ENCODE peak calls at places on chromosomes 2 and 18, in five cellular contexts. One of them, this sample, is unnamed.

GRCh38 chr2:238154570-238154969 is 4.2 kb upstream of the ERFE start:
- DNase-seq in mucosa of gallbladder: no peak
- DNase-seq in caudate nucleus: no peak
- DNase-seq in midbrain: no peak
- DNase-seq in stimulated activated CD8-positive, alpha-beta memory T cell treated with anti-CD3 and anti-CD28 coated beads, Interleukin-15, amount 100 ng/mL, for 1 hour: no peak
- DNase-seq in this sample: no peak

GRCh38 chr2:26493631-26494030 is 15.7 kb upstream of the OTOF start:
- DNase-seq in mucosa of gallbladder: no peak
- DNase-seq in caudate nucleus: no peak
- DNase-seq in midbrain: no peak
- DNase-seq in stimulated activated CD8-positive, alpha-beta memory T cell treated with anti-CD3 and anti-CD28 coated beads, Interleukin-15, amount 100 ng/mL, for 1 hour: no peak
- DNase-seq in this sample: no peak

GRCh38 chr18:6557470-6558245 is 142.9 kb upstream of the L3MBTL4 start:
- DNase-seq in mucosa of gallbladder: no peak
- DNase-seq in caudate nucleus: no peak
- DNase-seq in midbrain: no peak
- DNase-seq in stimulated activated CD8-positive, alpha-beta memory T cell treated with anti-CD3 and anti-CD28 coated beads, Interleukin-15, amount 100 ng/mL, for 1 hour: no peak
- DNase-seq in this sample: no peak

GRCh38 chr2:230934291-230935131 is 9.5 kb upstream of the GPR55 start:
- DNase-seq in mucosa of gallbladder: no peak
- DNase-seq in caudate nucleus: no peak
- DNase-seq in midbrain: no peak
- DNase-seq in stimulated activated CD8-positive, alpha-beta memory T cell treated with anti-CD3 and anti-CD28 coated beads, Interleukin-15, amount 100 ng/mL, for 1 hour: no peak
- DNase-seq in this sample: no peak

GRCh38 chr2:106261871-106262321 is 67.8 kb upstream of the UXS1 start:
- DNase-seq in mucosa of gallbladder: no peak
- DNase-seq in caudate nucleus: no peak
- DNase-seq in midbrain: no peak
- DNase-seq in stimulated activated CD8-positive, alpha-beta memory T cell treated with anti-CD3 and anti-CD28 coated beads, Interleukin-15, amount 100 ng/mL, for 1 hour: no peak
- DNase-seq in this sample: no peak

GRCh38 chr2:129934044-129934822 is 45.2 kb upstream of the RAB6C start:
- DNase-seq in mucosa of gallbladder: no peak
- DNase-seq in caudate nucleus: no peak
- DNase-seq in midbrain: no peak
- DNase-seq in stimulated activated CD8-positive, alpha-beta memory T cell treated with anti-CD3 and anti-CD28 coated beads, Interleukin-15, amount 100 ng/mL, for 1 hour: no peak
- DNase-seq in this sample: no peak

GRCh38 chr18:48634975-48635374 is 96.1 kb downstream of the CTIF start:
- DNase-seq in mucosa of gallbladder: no peak
- DNase-seq in caudate nucleus: no peak
- DNase-seq in midbrain: no peak
- DNase-seq in stimulated activated CD8-positive, alpha-beta memory T cell treated with anti-CD3 and anti-CD28 coated beads, Interleukin-15, amount 100 ng/mL, for 1 hour: no peak
- DNase-seq in this sample: no peak

GRCh38 chr18:22214731-22215528 is 45.5 kb downstream of the GATA6 start:
- DNase-seq in mucosa of gallbladder: no peak
- DNase-seq in caudate nucleus: no peak
- DNase-seq in midbrain: no peak
- DNase-seq in stimulated activated CD8-positive, alpha-beta memory T cell treated with anti-CD3 and anti-CD28 coated beads, Interleukin-15, amount 100 ng/mL, for 1 hour: no peak
- DNase-seq in this sample: no peak

GRCh38 chr2:239729681-239730566 is 295.2 kb downstream of the NDUFA10 start:
- DNase-seq in mucosa of gallbladder: no peak
- DNase-seq in caudate nucleus: no peak
- DNase-seq in midbrain: no peak
- DNase-seq in stimulated activated CD8-positive, alpha-beta memory T cell treated with anti-CD3 and anti-CD28 coated beads, Interleukin-15, amount 100 ng/mL, for 1 hour: no peak
- DNase-seq in this sample: no peak

GRCh38 chr2:8578335-8579244 is 103.3 kb upstream of the ID2 start:
- DNase-seq in mucosa of gallbladder: no peak
- DNase-seq in caudate nucleus: no peak
- DNase-seq in midbrain: no peak
- DNase-seq in stimulated activated CD8-positive, alpha-beta memory T cell treated with anti-CD3 and anti-CD28 coated beads, Interleukin-15, amount 100 ng/mL, for 1 hour: no peak
- DNase-seq in this sample: no peak